ENCODE peak calls at places on chromosomes 12 and 14, in eight cellular contexts. D is adipocyte, O is GM23248, B is SK-N-SH, A is IMR-90, F is endothelial cell of umbilical vein, X is kidney, W is mammary epithelial cell. L is an unnamed sample.

GRCh38 chr14:104383088-104383805 is 196.3 kb upstream of the C14orf180 start:
- DNase-seq in W (no peak), B (peak; percentile 81), X (peak; percentile 41), A (no peak), F (no peak), O (no peak), D (no peak), L (no peak)

GRCh38 chr12:81492131-81492720 is 266.9 kb downstream of the PPFIA2 start:
- DNase-seq in X (no peak), F (no peak), B (no peak), D (no peak), A (no peak), O (no peak), W (no peak), L (no peak)

GRCh38 chr12:64124511-64125197 is 97.4 kb downstream of the KICS2 start:
- DNase-seq in O (peak; percentile 39), A (peak; percentile 55), D (peak; percentile 39), W (no peak), B (no peak), F (no peak), X (no peak), L (peak; percentile 20)

GRCh38 chr14:49892301-49892635 is 614 bp upstream of the ARF6 start:
- DNase-seq in D (peak; percentile 89), W (peak; percentile 70), X (no peak), F (peak; percentile 83), O (peak; percentile 92), A (peak; percentile 82), B (peak; percentile 71), L (peak; percentile 83)

GRCh38 chr12:31267966-31268365 is 58.0 kb downstream of the SINHCAF start:
- DNase-seq in B (no peak), X (no peak), D (no peak), F (no peak), O (peak; percentile 8), W (no peak), A (no peak), L (peak; percentile 12)

GRCh38 chr14:87975636-87976035 is 17.3 kb downstream of the GALC start:
- DNase-seq in D (peak; percentile 24), O (peak; percentile 23), F (no peak), W (no peak), A (peak; percentile 54), B (no peak), X (no peak), L (no peak)

GRCh38 chr14:25570483-25570882 is 520.5 kb upstream of the STXBP6 start:
- DNase-seq in B (no peak), W (no peak), X (no peak), O (no peak), F (no peak), D (no peak), A (no peak), L (no peak)

GRCh38 chr14:22152901-22153300 is 436.1 kb downstream of the DAD1 start:
- DNase-seq in B (no peak), D (no peak), X (no peak), O (no peak), A (no peak), F (no peak), W (no peak), L (no peak)

GRCh38 chr14:76550534-76550933 is 174.6 kb downstream of the ESRRB start:
- DNase-seq in X (no peak), F (no peak), W (peak; percentile 100), D (no peak), O (peak; percentile 16), A (no peak), B (no peak), L (no peak)

GRCh38 chr12:65500121-65500846 is 221.8 kb downstream of the MSRB3 start:
- DNase-seq in W (peak; percentile 25), O (peak; percentile 36), F (peak; percentile 42), X (no peak), A (peak; percentile 71), D (peak; percentile 35), B (no peak), L (peak; percentile 73)

GRCh38 chr12:34399631-34400422 is 377.5 kb downstream of the ALG10 start:
- DNase-seq in O (no peak), A (no peak), D (no peak), X (peak; percentile 43), B (peak; percentile 2), F (no peak), W (no peak), L (no peak)

GRCh38 chr14:92635896-92636295 is 112.5 kb downstream of the LGMN start:
- DNase-seq in F (no peak), A (no peak), O (no peak), W (no peak), D (no peak), B (no peak), X (no peak), L (no peak)

GRCh38 chr12:25388216-25388615 is 137.5 kb upstream of the KRAS start:
- DNase-seq in F (no peak), A (peak; percentile 25), B (no peak), W (peak; percentile 54), D (no peak), O (peak; percentile 21), X (no peak), L (no peak)

GRCh38 chr12:111285191-111285590 is 83.7 kb downstream of the PHETA1 start:
- DNase-seq in O (no peak), F (no peak), A (no peak), D (no peak), W (no peak), B (no peak), X (no peak), L (no peak)

GRCh38 chr12:22215467-22216253 is 118.8 kb downstream of the ST8SIA1 start:
- DNase-seq in F (no peak), X (no peak), A (peak; percentile 10), O (peak; percentile 44), B (no peak), W (no peak), D (peak; percentile 61), L (peak; percentile 18)

GRCh38 chr12:94099191-94099983 is 49.0 kb upstream of the PLXNC1 start:
- DNase-seq in A (peak; percentile 81), X (no peak), B (peak; percentile 23), O (no peak), D (peak; percentile 47), F (peak; percentile 8), W (peak; percentile 5), L (no peak)

GRCh38 chr14:51929156-51929555 is 60.2 kb upstream of the RTRAF start:
- DNase-seq in D (peak; percentile 9), F (no peak), B (no peak), O (peak; percentile 37), A (peak; percentile 76), W (no peak), X (no peak), L (peak; percentile 62)

GRCh38 chr12:124045671-124046070 is 72.7 kb downstream of the ZNF664 start:
- DNase-seq in D (no peak), O (no peak), W (no peak), F (no peak), X (no peak), A (no peak), B (no peak), L (no peak)

GRCh38 chr12:124551268-124552144 is 15.9 kb downstream of the NCOR2 start:
- DNase-seq in A (peak; percentile 33), F (no peak), W (no peak), X (peak; percentile 93), B (peak; percentile 47), D (peak; percentile 67), O (no peak), L (peak; percentile 68)

GRCh38 chr12:31491819-31492598 is 98.9 kb downstream of the DENND5B start:
- DNase-seq in B (no peak), O (peak; percentile 87), F (peak; percentile 94), X (no peak), A (peak; percentile 85), W (peak; percentile 84), D (peak; percentile 81), L (peak; percentile 82)

GRCh38 chr12:108365324-108365723 is 26.2 kb upstream of the CMKLR1 start:
- DNase-seq in F (no peak), B (no peak), O (no peak), W (no peak), X (no peak), A (no peak), D (peak; percentile 50), L (no peak)

GRCh38 chr12:65670775-65671174 is 153.5 kb upstream of the HMGA2 start:
- DNase-seq in O (peak; percentile 56), A (peak; percentile 65), B (no peak), W (peak; percentile 99), F (no peak), D (no peak), X (no peak), L (peak; percentile 38)

GRCh38 chr12:65170245-65170881 is 980 bp downstream of the LEMD3 start:
- DNase-seq in X (peak; percentile 90), W (peak; percentile 79), A (peak; percentile 38), D (peak; percentile 86), O (peak; percentile 84), F (peak; percentile 73), B (peak; percentile 63), L (peak; percentile 69)

GRCh38 chr12:54164402-54165145 is 24.2 kb downstream of the SMUG1 start:
- DNase-seq in F (no peak), X (no peak), B (peak; percentile 61), A (no peak), D (no peak), O (no peak), W (no peak), L (no peak)
- H3K9ac ChIP-seq in F (no peak overlapping the region), X (no peak overlapping the region), B (no peak overlapping the region), A (no peak overlapping the region), D (no peak overlapping the region), O (no peak overlapping the region), W (no peak overlapping the region), L (no peak overlapping the region)

GRCh38 chr12:103799504-103800251 is 41.4 kb downstream of the NT5DC3 start:
- DNase-seq in B (no peak), O (peak; percentile 50), W (peak; percentile 95), D (peak; percentile 46), A (peak; percentile 68), F (no peak), X (no peak), L (peak; percentile 61)

GRCh38 chr12:103798586-103798985 is 42.4 kb downstream of the NT5DC3 start:
- DNase-seq in W (no peak), F (no peak), B (no peak), D (no peak), O (no peak), X (no peak), A (no peak), L (no peak)

GRCh38 chr12:103802586-103802886 is 38.5 kb downstream of the NT5DC3 start:
- DNase-seq in X (no peak), W (no peak), O (no peak), A (no peak), D (no peak), B (no peak), F (no peak), L (no peak)

GRCh38 chr12:103801709-103802585 is 39.1 kb downstream of the NT5DC3 start:
- DNase-seq in F (no peak), O (peak; percentile 64), W (peak; percentile 100), A (peak; percentile 81), B (no peak), D (no peak), X (no peak), L (peak; percentile 37)

GRCh38 chr12:103800252-103800771 is 40.7 kb downstream of the NT5DC3 start:
- DNase-seq in A (peak; percentile 73), F (peak; percentile 85), W (peak; percentile 20), O (peak; percentile 56), B (peak; percentile 24), X (peak; percentile 82), D (no peak), L (no peak)
- H3K4me3 ChIP-seq in A (no peak overlapping the region), F (no peak overlapping the region), W (peak overlapping the region; percentile 2), O (no peak overlapping the region), B (no peak overlapping the region), X (no peak overlapping the region), D (peak overlapping the region; percentile 36), L (no peak overlapping the region)

GRCh38 chr12:116635487-116635886 is 76.3 kb downstream of the MAP1LC3B2 start:
- DNase-seq in D (no peak), X (no peak), B (no peak), A (no peak), O (no peak), W (no peak), F (no peak), L (no peak)
- H3K9ac ChIP-seq in D (no peak overlapping the region), X (no peak overlapping the region), B (no peak overlapping the region), A (no peak overlapping the region), O (no peak overlapping the region), W (no peak overlapping the region), F (no peak overlapping the region), L (no peak overlapping the region)

GRCh38 chr14:24189059-24189375 is 401 bp upstream of the IPO4 start:
- DNase-seq in W (no peak), O (no peak), A (no peak), D (no peak), B (no peak), F (no peak), X (no peak), L (no peak)
- H3K4me3 ChIP-seq in W (no peak overlapping the region), O (peak overlapping the region; percentile 96), A (no peak overlapping the region), D (peak overlapping the region; percentile 91), B (peak overlapping the region; percentile 96), F (no peak overlapping the region), X (peak overlapping the region; percentile 64), L (peak overlapping the region; percentile 92)

L was measured in mesenchymal stem cell.